ENCODE peak calls at places on chromosomes 5 and 9, in seven cellular contexts. One of them, this sample, is unnamed.

GRCh38 chr5:125559296-125559695 is 812.9 kb upstream of the ZNF608 start:
- DNase-seq in fibroblast of lung: peak; percentile 100
- DNase-seq in foreskin fibroblast: peak; percentile 90
- DNase-seq in GM23338: no peak
- DNase-seq in AG09309: peak; percentile 83
- DNase-seq in cardiac fibroblast: peak; percentile 94
- DNase-seq in AG10803: peak; percentile 29
- DNase-seq in this sample: no peak

GRCh38 chr5:179763215-179763945 is 30.4 kb upstream of the LTC4S start:
- DNase-seq in foreskin fibroblast: peak; percentile 67
- DNase-seq in AG10803: peak; percentile 80
- DNase-seq in GM23338: peak; percentile 87
- DNase-seq in fibroblast of lung: peak; percentile 92
- DNase-seq in cardiac fibroblast: peak; percentile 87
- DNase-seq in AG09309: peak; percentile 53
- DNase-seq in this sample: peak; percentile 79

GRCh38 chr9:78973906-78974305 is 597.9 kb upstream of the TLE4 start:
- DNase-seq in cardiac fibroblast: peak; percentile 34
- DNase-seq in fibroblast of lung: peak; percentile 67
- DNase-seq in GM23338: peak; percentile 16
- DNase-seq in AG10803: peak; percentile 4
- DNase-seq in foreskin fibroblast: peak; percentile 71
- DNase-seq in AG09309: peak; percentile 41
- DNase-seq in this sample: no peak

GRCh38 chr5:88159591-88159990 is 109.1 kb downstream of the TMEM161B start:
- DNase-seq in foreskin fibroblast: no peak
- DNase-seq in cardiac fibroblast: no peak
- DNase-seq in AG09309: no peak
- DNase-seq in fibroblast of lung: no peak
- DNase-seq in GM23338: no peak
- DNase-seq in AG10803: no peak
- DNase-seq in this sample: no peak

GRCh38 chr5:177189416-177189815 is 55.8 kb downstream of the NSD1 start:
- DNase-seq in AG10803: peak; percentile 65
- DNase-seq in fibroblast of lung: peak; percentile 55
- DNase-seq in GM23338: no peak
- DNase-seq in cardiac fibroblast: peak; percentile 31
- DNase-seq in AG09309: no peak
- DNase-seq in foreskin fibroblast: peak; percentile 1
- DNase-seq in this sample: no peak

GRCh38 chr5:40495172-40495699 is 184.5 kb upstream of the PTGER4 start:
- DNase-seq in AG09309: no peak
- DNase-seq in cardiac fibroblast: no peak
- DNase-seq in foreskin fibroblast: no peak
- DNase-seq in GM23338: no peak
- DNase-seq in AG10803: no peak
- DNase-seq in fibroblast of lung: no peak
- DNase-seq in this sample: no peak

GRCh38 chr5:134101686-134102439 is 12.6 kb upstream of the TCF7 start:
- DNase-seq in cardiac fibroblast: peak; percentile 38
- DNase-seq in GM23338: peak; percentile 83
- DNase-seq in foreskin fibroblast: no peak
- DNase-seq in fibroblast of lung: peak; percentile 9
- DNase-seq in AG10803: no peak
- DNase-seq in AG09309: no peak
- DNase-seq in this sample: no peak

GRCh38 chr9:4175846-4176245 is 124.0 kb downstream of the GLIS3 start:
- DNase-seq in AG09309: no peak
- DNase-seq in GM23338: no peak
- DNase-seq in cardiac fibroblast: no peak
- DNase-seq in AG10803: no peak
- DNase-seq in foreskin fibroblast: no peak
- DNase-seq in fibroblast of lung: peak; percentile 39
- DNase-seq in this sample: no peak

GRCh38 chr9:1709347-1709746 is 305.8 kb upstream of the SMARCA2 start:
- DNase-seq in AG10803: peak; percentile 39
- DNase-seq in cardiac fibroblast: peak; percentile 9
- DNase-seq in fibroblast of lung: no peak
- DNase-seq in GM23338: peak; percentile 38
- DNase-seq in foreskin fibroblast: no peak
- DNase-seq in AG09309: no peak
- DNase-seq in this sample: no peak

GRCh38 chr5:2149196-2149541 is 266.4 kb upstream of the IRX4 start:
- DNase-seq in cardiac fibroblast: peak; percentile 48
- DNase-seq in fibroblast of lung: peak; percentile 16
- DNase-seq in AG09309: no peak
- DNase-seq in foreskin fibroblast: peak; percentile 85
- DNase-seq in GM23338: peak; percentile 17
- DNase-seq in AG10803: no peak
- DNase-seq in this sample: no peak

GRCh38 chr9:76162751-76163500 is 231.3 kb downstream of the RFK start:
- DNase-seq in cardiac fibroblast: no peak
- DNase-seq in GM23338: no peak
- DNase-seq in fibroblast of lung: peak; percentile 86
- DNase-seq in AG10803: peak; percentile 55
- DNase-seq in foreskin fibroblast: no peak
- DNase-seq in AG09309: no peak
- DNase-seq in this sample: no peak
- TF ChIP-seq CTCF in cardiac fibroblast: no peak
- TF ChIP-seq CTCF in GM23338: no peak
- TF ChIP-seq CTCF in fibroblast of lung: no peak
- TF ChIP-seq CTCF in AG10803: no peak
- TF ChIP-seq CTCF in foreskin fibroblast: no peak
- TF ChIP-seq CTCF in AG09309: no peak
- TF ChIP-seq CTCF in this sample: no peak

GRCh38 chr5:136020001-136020382 is 8.8 kb upstream of the TGFBI start:
- DNase-seq in foreskin fibroblast: no peak
- DNase-seq in GM23338: no peak
- DNase-seq in AG09309: no peak
- DNase-seq in cardiac fibroblast: no peak
- DNase-seq in AG10803: no peak
- DNase-seq in fibroblast of lung: no peak
- DNase-seq in this sample: no peak
- H3K4me3 ChIP-seq in foreskin fibroblast: no peak overlapping the region
- H3K4me3 ChIP-seq in GM23338: no peak overlapping the region
- H3K4me3 ChIP-seq in AG09309: no peak overlapping the region
- H3K4me3 ChIP-seq in cardiac fibroblast: no peak overlapping the region
- H3K4me3 ChIP-seq in AG10803: no peak overlapping the region
- H3K4me3 ChIP-seq in fibroblast of lung: no peak overlapping the region
- H3K4me3 ChIP-seq in this sample: no peak overlapping the region

DNA sequence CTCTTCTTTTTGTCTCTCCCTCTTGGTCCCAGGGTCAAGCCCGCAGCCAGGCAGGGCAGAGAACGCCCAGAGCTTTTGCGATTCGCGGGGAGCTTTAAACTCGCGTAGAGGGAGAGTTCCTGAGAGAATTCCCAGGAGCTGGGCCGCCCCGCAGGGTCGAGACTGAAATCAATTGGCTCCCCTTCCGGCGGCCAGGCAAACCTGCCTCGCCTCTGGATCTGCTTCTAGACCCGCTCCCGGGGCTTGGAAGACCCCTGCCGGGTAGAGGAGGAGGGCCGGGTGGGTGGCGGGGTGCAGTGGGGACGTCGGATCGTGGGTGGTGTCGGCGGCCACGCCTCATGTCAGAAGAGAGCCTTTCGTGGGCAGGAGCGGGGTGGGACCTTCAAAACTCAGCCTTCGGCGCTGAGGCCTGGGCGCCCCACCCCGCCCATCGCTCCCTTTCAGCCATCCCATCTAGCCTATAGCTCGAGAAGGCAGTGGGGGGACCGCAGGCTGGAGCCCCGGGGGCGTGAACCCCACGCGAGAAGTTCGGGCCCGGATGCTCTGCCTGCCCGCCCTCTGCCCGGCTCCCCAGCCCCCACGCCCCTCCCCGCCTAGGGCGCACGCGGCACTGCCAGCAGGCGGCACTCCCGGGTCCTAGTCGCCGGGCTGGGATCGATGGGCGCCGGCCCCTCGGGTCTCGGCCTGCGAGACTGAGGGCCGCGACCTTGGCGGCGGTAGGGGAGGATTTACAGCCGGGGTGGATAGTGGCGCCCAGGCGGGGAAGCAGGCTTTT is 6.1 kb downstream of the PRDM6 start:
- DNase-seq in AG09309: no peak
- DNase-seq in fibroblast of lung: no peak
- DNase-seq in GM23338: peak; percentile 60
- DNase-seq in cardiac fibroblast: no peak
- DNase-seq in AG10803: no peak
- DNase-seq in foreskin fibroblast: no peak
- DNase-seq in this sample: no peak
- TF ChIP-seq CTCF in AG09309: no peak
- TF ChIP-seq CTCF in fibroblast of lung: peak; percentile 33
- TF ChIP-seq CTCF in GM23338: peak; percentile 27
- TF ChIP-seq CTCF in cardiac fibroblast: no peak
- TF ChIP-seq CTCF in AG10803: no peak
- TF ChIP-seq CTCF in foreskin fibroblast: no peak
- TF ChIP-seq CTCF in this sample: no peak

GRCh38 chr5:100872409-100873190 is 30.5 kb downstream of the ST8SIA4 start:
- DNase-seq in fibroblast of lung: no peak
- DNase-seq in GM23338: no peak
- DNase-seq in foreskin fibroblast: no peak
- DNase-seq in AG09309: no peak
- DNase-seq in AG10803: no peak
- DNase-seq in cardiac fibroblast: no peak
- DNase-seq in this sample: no peak
- H3K4me3 ChIP-seq in fibroblast of lung: no peak overlapping the region
- H3K4me3 ChIP-seq in GM23338: no peak overlapping the region
- H3K4me3 ChIP-seq in foreskin fibroblast: no peak overlapping the region
- H3K4me3 ChIP-seq in AG09309: no peak overlapping the region
- H3K4me3 ChIP-seq in AG10803: no peak overlapping the region
- H3K4me3 ChIP-seq in cardiac fibroblast: no peak overlapping the region
- H3K4me3 ChIP-seq in this sample: no peak overlapping the region

DNA sequence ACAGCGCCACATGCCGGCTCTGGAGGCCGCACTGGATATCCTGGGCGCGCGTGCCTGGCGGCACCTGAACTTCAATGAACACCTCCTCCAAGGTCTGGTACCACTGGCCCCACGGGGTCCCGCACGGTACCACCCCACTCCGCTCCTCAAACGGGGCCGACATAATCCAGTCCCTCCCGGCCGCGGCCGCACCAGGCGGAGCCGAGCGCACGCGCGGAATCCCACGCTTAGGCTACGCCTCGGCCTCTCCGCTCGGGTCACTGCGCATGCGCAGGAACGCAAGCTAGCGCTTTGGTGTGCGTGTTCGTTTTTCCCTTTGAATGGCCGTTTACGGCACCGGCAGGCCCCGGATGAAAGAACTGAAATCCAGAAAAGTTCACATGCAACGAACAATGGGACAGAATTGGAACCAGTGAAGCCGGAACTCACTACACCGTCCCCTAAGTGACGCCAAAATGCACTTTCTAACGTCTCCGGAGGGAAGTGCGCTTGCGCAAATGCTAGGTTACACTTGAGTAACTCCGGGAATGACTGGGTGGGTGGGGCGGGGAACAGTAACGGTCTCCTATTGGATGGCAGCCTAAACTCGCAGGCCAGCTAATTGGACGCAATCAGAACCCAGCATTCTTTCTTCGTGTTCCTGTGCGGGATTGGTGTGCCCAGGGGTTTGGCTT is at the start of gene NUDCD2:
- DNase-seq in AG09309: peak; percentile 97
- DNase-seq in fibroblast of lung: peak; percentile 98
- DNase-seq in AG10803: peak; percentile 98
- DNase-seq in cardiac fibroblast: peak; percentile 99
- DNase-seq in foreskin fibroblast: peak; percentile 98
- DNase-seq in GM23338: peak; percentile 99
- DNase-seq in this sample: peak; percentile 98
- TF ChIP-seq CTCF in AG09309: peak; percentile 24
- TF ChIP-seq CTCF in fibroblast of lung: no peak
- TF ChIP-seq CTCF in AG10803: peak; percentile 21
- TF ChIP-seq CTCF in cardiac fibroblast: peak; percentile 21
- TF ChIP-seq CTCF in foreskin fibroblast: peak; percentile 8
- TF ChIP-seq CTCF in GM23338: no peak
- TF ChIP-seq CTCF in this sample: peak; percentile 64